ENCODE peak calls at places on chromosomes 1 and 21, in six cellular contexts. B, Y, W, F, Q and R are unnamed samples. For H3K4me1, the result is how much of the 10 kb centered on the place peaks cover.

GRCh38 chr1:61389194-61389925 is 307.0 kb downstream of the NFIA start:
- DNase-seq in B (no peak), Y (no peak), W (no peak), F (no peak), Q (no peak), R (no peak)

GRCh38 chr1:212471891-212472675 is 39.4 kb downstream of the NENF start:
- DNase-seq in B (no peak), Y (no peak), W (no peak), F (no peak), Q (no peak), R (no peak)

GRCh38 chr21:14900058-14900457 is 164.7 kb downstream of the NRIP1 start:
- DNase-seq in B (no peak), Y (no peak), W (no peak), F (no peak), Q (no peak), R (no peak)

GRCh38 chr1:64403331-64403730 is 66.6 kb upstream of the CACHD1 start:
- DNase-seq in B (no peak), Y (no peak), W (no peak), F (no peak), Q (no peak), R (no peak)

GRCh38 chr21:33135925-33136324 is 66.0 kb downstream of the OLIG1 start:
- DNase-seq in B (no peak), Y (no peak), W (no peak), F (no peak), Q (no peak), R (no peak)

GRCh38 chr1:68188060-68188538 is 44.2 kb downstream of the WLS start:
- DNase-seq in B (no peak), Y (no peak), W (no peak), F (no peak), Q (no peak), R (no peak)

GRCh38 chr1:107879338-107879737 is 85.6 kb downstream of the VAV3 start:
- DNase-seq in B (no peak), Y (no peak), W (no peak), F (no peak), Q (no peak), R (no peak)

GRCh38 chr1:212355230-212355969 is 59.3 kb downstream of the PACC1 start:
- DNase-seq in B (no peak), Y (no peak), W (no peak), F (no peak), Q (no peak), R (no peak)

GRCh38 chr21:32494946-32495703 is 82.6 kb downstream of the EVA1C start:
- DNase-seq in B (no peak), Y (no peak), W (no peak), F (no peak), Q (no peak), R (no peak)

GRCh38 chr1:96660051-96660450 is 61.5 kb upstream of the PTBP2 start:
- DNase-seq in B (no peak), Y (no peak), W (no peak), F (no peak), Q (no peak), R (no peak)

GRCh38 chr1:169488157-169488556 is 2.4 kb upstream of the SLC19A2 start:
- DNase-seq in B (no peak), Y (no peak), W (no peak), F (no peak), Q (no peak), R (no peak)

GRCh38 chr1:27335506-27336422 is 6.1 kb upstream of the SYTL1 start:
- DNase-seq in B (no peak), Y (no peak), W (no peak), F (no peak), Q (no peak), R (peak)

GRCh38 chr21:44728716-44729115 is 17.3 kb upstream of the TSPEAR start:
- DNase-seq in B (no peak), Y (no peak), W (no peak), F (no peak), Q (no peak), R (no peak)

GRCh38 chr21:44281801-44282200 is 3.9 kb upstream of the AIRE start:
- DNase-seq in B (no peak), Y (no peak), W (peak), F (no peak), Q (no peak), R (peak)

GRCh38 chr1:43427524-43427923 is 26.2 kb downstream of the HYI start:
- DNase-seq in B (no peak), Y (no peak), W (peak), F (no peak), Q (no peak), R (no peak)

GRCh38 chr21:14308234-14308633 is 74.7 kb downstream of the HSPA13 start:
- DNase-seq in B (no peak), Y (no peak), W (no peak), F (no peak), Q (no peak), R (no peak)

GRCh38 chr1:116297495-116298212 is 75.4 kb upstream of the ATP1A1 start:
- DNase-seq in B (no peak), Y (no peak), W (no peak), F (no peak), Q (no peak), R (no peak)

GRCh38 chr1:205787287-205787916 is 12.1 kb upstream of the RAB29 start:
- DNase-seq in B (no peak), Y (no peak), W (no peak), F (no peak), Q (no peak), R (no peak)

GRCh38 chr1:198880818-198881597 is 242.2 kb downstream of the PTPRC start:
- DNase-seq in B (no peak), Y (no peak), W (no peak), F (no peak), Q (no peak), R (no peak)

GRCh38 chr1:11525516-11525915 is 46.6 kb downstream of the DISP3 start:
- DNase-seq in B (no peak), Y (peak), W (no peak), F (no peak), Q (no peak), R (no peak)

GRCh38 chr1:201533836-201534235 is 5.1 kb upstream of the NAV1 start:
- DNase-seq in B (no peak), Y (no peak), W (no peak), F (no peak), Q (peak), R (no peak)
- H3K4me3 ChIP-seq in B (no peak), Y (no peak), W (no peak), F (no peak), Q (no peak), R (no peak)

GRCh38 chr1:30982937-30983336 is 74.4 kb upstream of the SDC3 start:
- DNase-seq in B (no peak), Y (no peak), W (no peak), F (no peak), Q (no peak), R (no peak)

GRCh38 chr1:30982431-30982830 is 73.9 kb upstream of the SDC3 start:
- DNase-seq in B (no peak), Y (no peak), W (no peak), F (no peak), Q (no peak), R (no peak)

GRCh38 chr1:30984167-30984870 is 75.8 kb upstream of the SDC3 start:
- DNase-seq in B (no peak), Y (no peak), W (no peak), F (no peak), Q (no peak), R (no peak)

GRCh38 chr1:30986755-30987154 is 78.2 kb upstream of the SDC3 start:
- DNase-seq in B (no peak), Y (no peak), W (no peak), F (no peak), Q (no peak), R (no peak)

DNA sequence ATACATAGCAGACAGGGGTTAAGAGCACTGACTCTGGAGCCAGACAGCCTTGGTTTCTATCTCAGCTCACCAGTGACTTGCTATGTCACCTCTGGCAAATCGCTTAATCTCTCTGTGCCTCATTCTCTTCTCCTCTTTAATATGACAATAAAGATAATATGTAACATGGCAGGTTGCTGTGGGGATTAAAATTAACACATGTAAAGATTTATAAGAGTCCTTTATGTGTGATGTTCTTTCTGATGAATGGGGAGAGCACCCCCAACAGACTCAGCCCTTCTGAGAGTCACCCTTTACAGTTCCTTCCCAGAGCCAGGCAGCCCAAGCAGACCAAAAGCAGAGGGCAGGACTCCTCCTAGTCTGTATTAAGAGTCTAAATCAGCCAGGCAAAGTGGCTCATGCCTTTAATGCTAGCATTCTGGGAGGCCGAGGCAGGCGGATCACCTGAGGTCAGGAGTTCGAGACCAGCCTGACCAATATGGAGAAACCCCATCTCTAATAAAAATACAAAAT is 76.5 kb upstream of the SDC3 start:
- DNase-seq in B (no peak), Y (no peak), W (no peak), F (no peak), Q (no peak), R (no peak)
- H3K4me1 ChIP-seq in B (half or more), Y (half or more), W (under half), F (under half), Q (under half), R (under half)

GRCh38 chr21:27320868-27321267 is 354.0 kb upstream of the ADAMTS5 start:
- DNase-seq in B (no peak), Y (no peak), W (no peak), F (no peak), Q (no peak), R (no peak)
- TF ChIP-seq CTCF in B (no peak), Y (no peak), W (no peak), F (no peak), Q (no peak), R (no peak)

GRCh38 chr1:245370175-245370825 is 215.5 kb downstream of the KIF26B start:
- DNase-seq in B (no peak), Y (no peak), W (no peak), F (no peak), Q (no peak), R (no peak)
- H3K4me3 ChIP-seq in B (no peak), Y (no peak), W (no peak), F (no peak), Q (no peak), R (no peak)

GRCh38 chr1:8396083-8396911 is 78.4 kb downstream of the SLC45A1 start:
- DNase-seq in B (no peak), Y (no peak), W (no peak), F (no peak), Q (peak), R (no peak)

GRCh38 chr1:8397511-8397910 is 79.6 kb downstream of the SLC45A1 start:
- DNase-seq in B (no peak), Y (no peak), W (no peak), F (no peak), Q (no peak), R (no peak)

GRCh38 chr1:8396912-8397406 is 79.0 kb downstream of the SLC45A1 start:
- DNase-seq in B (peak), Y (no peak), W (no peak), F (no peak), Q (no peak), R (peak)

GRCh38 chr1:8398086-8398485 is 80.2 kb downstream of the SLC45A1 start:
- DNase-seq in B (no peak), Y (no peak), W (no peak), F (no peak), Q (no peak), R (no peak)

DNA sequence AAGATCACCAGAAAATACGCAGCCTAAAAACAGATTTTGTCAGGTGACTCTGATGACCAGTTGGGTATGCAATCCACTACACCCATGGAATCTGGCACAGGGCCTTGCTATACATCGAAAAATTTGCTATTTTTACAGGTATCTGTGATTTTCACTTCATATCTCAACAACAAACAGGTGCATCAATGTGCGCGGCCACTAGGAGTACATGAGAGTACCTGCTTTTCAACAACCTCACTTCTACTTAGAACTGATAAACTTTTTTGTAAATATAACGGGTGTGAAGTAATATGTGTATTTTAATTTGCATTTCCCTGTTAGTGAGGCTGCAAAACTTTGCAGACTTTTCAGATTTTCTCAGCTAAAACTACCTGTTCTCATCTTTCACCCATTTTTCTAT is 80.8 kb downstream of the SLC45A1 start:
- DNase-seq in B (no peak), Y (no peak), W (no peak), F (no peak), Q (no peak), R (no peak)
- H3K4me1 ChIP-seq in B (half or more), Y (under half), W (under half), F (under half), Q (under half), R (under half)

DNA sequence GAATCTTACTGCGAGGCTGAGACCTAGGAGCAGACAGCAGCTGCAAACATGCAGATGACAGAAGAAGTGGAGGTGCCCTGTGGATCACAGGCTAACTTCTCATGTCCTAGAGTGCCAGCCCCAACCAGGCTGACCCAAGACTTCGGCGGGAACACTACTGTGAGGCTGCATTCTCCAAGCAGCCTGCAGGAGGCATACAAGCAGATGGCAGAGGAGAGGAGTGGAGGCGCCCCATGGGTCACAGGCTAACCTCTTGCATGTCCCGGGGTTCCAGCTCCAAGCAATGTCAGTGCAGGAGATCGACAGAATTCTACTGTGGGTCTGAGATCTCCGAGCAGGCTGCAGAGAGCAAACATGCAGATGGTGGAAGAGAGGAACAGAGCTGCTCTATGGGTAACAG is 98.1 kb upstream of the ZNF678 start:
- DNase-seq in B (no peak), Y (no peak), W (no peak), F (no peak), Q (no peak), R (no peak)
- TF ChIP-seq CTCF in B (no peak), Y (no peak), W (no peak), F (no peak), Q (peak), R (no peak)